ENCODE peak calls at places on chromosomes 4 and X, in seven cellular contexts. Y, F, W, K, E, L and Z are unnamed samples.
A peak's percentile ranks its signal among the peaks of the same experiment; 100 is the strongest.

GRCh38 chr4:138645289-138645688 is 370.3 kb upstream of the NOCT start:
- DNase-seq in W (no peak), Y (no peak), E (no peak), L (no peak), F (peak; percentile 16), K (no peak), Z (no peak)

GRCh38 chrX:10769696-10770619 is 149.6 kb upstream of the MID1 start:
- DNase-seq in W (no peak), F (peak; percentile 36), E (no peak), Y (no peak), L (no peak), K (no peak), Z (no peak)

GRCh38 chrX:44785652-44786051 is 58.2 kb upstream of the DUSP21 start:
- DNase-seq in F (peak; percentile 50), Y (no peak), L (no peak), K (no peak), E (no peak), W (no peak), Z (no peak)

GRCh38 chr4:106194801-106195200 is 121.2 kb downstream of the TBCK start:
- DNase-seq in L (no peak), E (no peak), Y (no peak), W (no peak), F (no peak), K (no peak), Z (no peak)

GRCh38 chr4:20639346-20639745 is 60.9 kb upstream of the PACRGL start:
- DNase-seq in F (no peak), K (peak; percentile 56), E (no peak), L (no peak), Y (no peak), W (no peak), Z (no peak)

GRCh38 chr4:168723020-168723419 is 226.2 kb downstream of the PALLD start:
- DNase-seq in F (peak; percentile 42), K (no peak), L (no peak), W (no peak), Y (no peak), E (peak; percentile 29), Z (no peak)

GRCh38 chrX:151396042-151396826 is 772 bp upstream of the VMA21 start:
- DNase-seq in W (no peak), Y (no peak), E (no peak), L (peak; percentile 31), F (peak; percentile 17), K (no peak), Z (no peak)

GRCh38 chr4:174402470-174403176 is 118.9 kb downstream of the CEP44 start:
- DNase-seq in E (no peak), W (peak; percentile 32), Y (no peak), L (no peak), F (no peak), K (no peak), Z (no peak)

GRCh38 chr4:176778491-176778890 is 14.2 kb downstream of the VEGFC start:
- DNase-seq in F (peak; percentile 83), E (no peak), W (no peak), K (no peak), L (no peak), Y (no peak), Z (no peak)

GRCh38 chr4:80017125-80017854 is 55.7 kb downstream of the ANTXR2 start:
- DNase-seq in L (no peak), K (no peak), E (no peak), Y (no peak), F (peak; percentile 76), W (no peak), Z (no peak)

GRCh38 chrX:48601741-48602394 is 4.6 kb downstream of the WDR13 start:
- DNase-seq in W (no peak), E (no peak), Y (no peak), K (no peak), F (no peak), L (no peak), Z (no peak)

GRCh38 chr4:137610960-137611359 is 78.7 kb upstream of the PCDH18 start:
- DNase-seq in F (peak; percentile 39), K (no peak), Y (no peak), L (no peak), E (no peak), W (no peak), Z (no peak)

GRCh38 chrX:54208531-54208930 is 25.5 kb upstream of the FAM120C start:
- DNase-seq in E (no peak), Y (no peak), L (no peak), F (peak; percentile 70), K (no peak), W (no peak), Z (no peak)

GRCh38 chr4:156941940-156942548 is 29.6 kb downstream of the PDGFC start:
- DNase-seq in F (peak; percentile 97), Y (peak; percentile 79), W (peak; percentile 11), E (peak; percentile 34), K (peak; percentile 55), L (no peak), Z (peak; percentile 45)

GRCh38 chr4:81304871-81305270 is 89.8 kb upstream of the PRKG2 start:
- DNase-seq in W (no peak), E (no peak), F (no peak), K (no peak), Y (no peak), L (no peak), Z (no peak)
- H3K27ac ChIP-seq in W (no peak overlapping the region), E (no peak overlapping the region), F (no peak overlapping the region), K (no peak overlapping the region), Y (no peak overlapping the region), L (no peak overlapping the region), Z (no peak overlapping the region)

GRCh38 chr4:35252071-35252470 is 992.2 kb downstream of the ARAP2 start:
- DNase-seq in K (no peak), E (no peak), F (no peak), W (no peak), L (no peak), Y (no peak), Z (no peak)

GRCh38 chr4:35250771-35251170 is 993.5 kb downstream of the ARAP2 start:
- DNase-seq in F (no peak), K (no peak), L (no peak), Y (no peak), W (no peak), E (no peak), Z (no peak)

GRCh38 chr4:35247047-35247446 is 997.3 kb downstream of the ARAP2 start:
- DNase-seq in E (no peak), Y (no peak), W (no peak), K (no peak), L (no peak), F (no peak), Z (no peak)

GRCh38 chr4:35253331-35253730 is 991.0 kb downstream of the ARAP2 start:
- DNase-seq in F (no peak), L (no peak), K (no peak), Y (no peak), E (no peak), W (no peak), Z (no peak)

DNA sequence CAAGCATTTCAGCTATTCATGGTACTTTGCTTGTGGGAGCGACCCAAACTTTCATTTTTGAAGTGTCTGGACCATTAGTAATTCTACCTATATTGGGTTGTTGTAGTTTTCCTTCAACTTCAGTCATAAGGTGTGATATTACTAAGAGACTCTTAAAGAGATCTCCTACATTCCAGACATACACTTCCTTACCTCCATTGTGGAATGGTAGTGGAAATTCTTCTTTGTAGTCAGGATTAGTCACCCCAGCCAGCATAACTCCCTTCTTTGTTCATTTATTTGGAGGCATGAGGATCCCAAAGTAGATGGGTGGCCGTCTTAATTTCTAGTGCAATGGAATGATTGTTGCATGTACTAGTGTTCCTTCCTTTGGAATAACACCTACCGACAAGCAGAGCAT is 991.4 kb downstream of the ARAP2 start:
- DNase-seq in K (no peak), F (no peak), E (no peak), Y (no peak), W (no peak), L (no peak), Z (no peak)
- TF ChIP-seq CTCF in K (no peak), F (no peak), E (no peak), Y (no peak), W (no peak), L (no peak), Z (no peak)

DNA sequence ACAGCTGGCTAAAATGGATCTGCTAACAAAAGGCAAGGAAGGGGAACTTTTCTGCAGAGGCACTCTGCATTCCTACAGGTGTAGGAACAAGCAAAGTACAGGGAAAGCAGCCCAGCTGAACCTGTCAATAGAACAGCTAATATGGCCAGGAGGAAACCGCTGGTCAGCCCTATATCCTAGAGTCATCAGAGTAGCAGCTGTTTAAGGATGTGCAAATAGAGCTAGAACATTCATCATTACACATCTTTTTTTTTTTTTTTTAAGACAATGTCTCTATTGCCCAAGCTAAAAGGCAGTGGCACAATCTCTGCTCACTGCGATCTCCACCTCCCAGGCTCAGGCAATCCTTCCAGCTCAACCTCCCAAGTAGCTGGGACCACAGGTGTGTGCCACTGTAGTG is 163.0 kb downstream of the BTC start:
- DNase-seq in F (peak; percentile 31), W (no peak), Y (no peak), K (no peak), E (no peak), L (no peak), Z (no peak)
- H3K27ac ChIP-seq in F (no peak overlapping the region), W (peak overlapping the region; percentile 92), Y (no peak overlapping the region), K (no peak overlapping the region), E (no peak overlapping the region), L (no peak overlapping the region), Z (no peak overlapping the region)

GRCh38 chr4:140604544-140604943 is 35.8 kb upstream of the UCP1 start:
- DNase-seq in W (no peak), Y (no peak), L (no peak), K (no peak), F (no peak), E (no peak), Z (no peak)

GRCh38 chr4:140607852-140608251 is 39.1 kb upstream of the UCP1 start:
- DNase-seq in L (no peak), K (no peak), F (no peak), W (no peak), E (no peak), Y (no peak), Z (no peak)

GRCh38 chr4:140611854-140612253 is 43.1 kb upstream of the UCP1 start:
- DNase-seq in F (no peak), E (no peak), L (no peak), W (no peak), K (no peak), Y (no peak), Z (no peak)

GRCh38 chr4:140612356-140612755 is 43.6 kb upstream of the UCP1 start:
- DNase-seq in Y (no peak), L (no peak), K (no peak), F (no peak), W (no peak), E (no peak), Z (no peak)

DNA sequence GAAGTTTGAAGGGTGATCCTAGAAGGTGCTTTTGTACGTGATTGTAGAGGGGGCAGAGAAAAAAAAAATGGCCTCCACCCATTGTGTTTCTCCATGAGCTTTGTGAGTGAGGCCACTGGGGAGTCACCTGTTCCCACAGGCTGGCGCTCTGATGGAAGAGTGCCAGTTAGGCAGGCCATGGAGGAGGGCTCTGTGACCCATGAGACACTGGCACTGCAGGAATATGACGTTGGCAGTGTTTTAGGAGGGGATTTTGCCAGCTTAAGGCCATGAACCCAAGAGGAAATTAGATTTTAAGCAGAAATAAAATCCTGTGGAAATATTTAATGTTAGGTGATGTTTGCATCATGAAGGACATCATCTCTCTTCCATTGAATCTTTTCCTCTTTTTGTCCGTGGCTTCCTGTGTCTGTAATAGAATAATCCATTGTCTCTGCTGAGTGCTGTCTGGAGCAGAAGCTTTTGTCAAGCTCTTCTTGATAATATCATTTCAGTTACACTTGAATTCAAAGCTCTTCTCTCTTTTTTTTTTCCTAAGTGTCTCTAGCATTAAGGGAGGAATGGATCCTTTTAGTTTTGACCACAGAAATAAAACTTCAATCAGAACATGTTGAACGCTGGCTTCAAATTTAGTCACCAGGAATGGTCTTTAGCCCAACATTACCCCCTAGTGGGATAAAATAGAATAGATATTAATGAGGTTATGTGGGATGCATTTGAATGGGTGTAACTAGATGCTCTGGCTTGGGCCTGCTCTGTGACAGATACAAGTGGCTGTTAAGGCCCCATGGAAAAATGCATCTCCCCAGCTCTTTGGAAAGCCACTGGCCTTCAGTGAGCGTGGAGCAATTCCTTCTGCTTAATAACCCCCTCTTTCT is 41.0 kb upstream of the UCP1 start:
- DNase-seq in Y (no peak), K (no peak), W (peak; percentile 55), F (peak; percentile 28), L (no peak), E (peak; percentile 28), Z (no peak)
- TF ChIP-seq CTCF in Y (peak; percentile 24), K (peak; percentile 65), W (peak; percentile 60), F (peak; percentile 46), L (peak; percentile 45), E (peak; percentile 62), Z (peak; percentile 19)